ENCODE peak calls at places on chromosome 21, in seven cellular contexts. W, N, J, I, U, T and L are unnamed samples.

GRCh38 chr21:16186742-16187141 is 457.0 kb downstream of the USP25 start:
- DNase-seq in W (no peak), N (no peak), J (no peak), I (no peak), U (no peak), T (no peak), L (no peak)

GRCh38 chr21:32452641-32453040 is 40.1 kb downstream of the EVA1C start:
- DNase-seq in W (no peak), N (no peak), J (no peak), I (no peak), U (no peak), T (no peak), L (no peak)

GRCh38 chr21:16069713-16070112 is 339.9 kb downstream of the USP25 start:
- DNase-seq in W (no peak), N (no peak), J (no peak), I (no peak), U (no peak), T (no peak), L (no peak)

GRCh38 chr21:46007498-46007868 is 25.9 kb downstream of the COL6A1 start:
- DNase-seq in W (no peak), N (no peak), J (no peak), I (no peak), U (no peak), T (no peak), L (no peak)

GRCh38 chr21:25708467-25709065 is 26.1 kb downstream of the ATP5PF start:
- DNase-seq in W (peak), N (peak), J (peak), I (no peak), U (peak), T (peak), L (no peak)

GRCh38 chr21:44261675-44262295 is at the start of gene DNMT3L:
- DNase-seq in W (no peak), N (no peak), J (no peak), I (no peak), U (no peak), T (peak), L (no peak)

GRCh38 chr21:43910460-43910859 is 45.4 kb downstream of the AGPAT3 start:
- DNase-seq in W (no peak), N (no peak), J (no peak), I (no peak), U (no peak), T (no peak), L (no peak)

GRCh38 chr21:26072891-26073615 is 97.5 kb downstream of the APP start:
- DNase-seq in W (no peak), N (no peak), J (no peak), I (no peak), U (no peak), T (no peak), L (no peak)

GRCh38 chr21:33289199-33289819 is 23.1 kb downstream of the IL10RB start:
- DNase-seq in W (no peak), N (no peak), J (no peak), I (no peak), U (no peak), T (no peak), L (no peak)

GRCh38 chr21:33650929-33651505 is 8.7 kb downstream of the ITSN1 start:
- DNase-seq in W (no peak), N (no peak), J (no peak), I (no peak), U (no peak), T (no peak), L (no peak)

GRCh38 chr21:46317710-46318463 is 5.8 kb downstream of the C21orf58 start:
- DNase-seq in W (no peak), N (peak), J (no peak), I (no peak), U (no peak), T (no peak), L (no peak)

GRCh38 chr21:28550057-28550825 is 442.4 kb downstream of the LTN1 start:
- DNase-seq in W (no peak), N (no peak), J (no peak), I (no peak), U (no peak), T (no peak), L (no peak)

GRCh38 chr21:32653326-32653901 is 41.2 kb upstream of the CFAP298 start:
- DNase-seq in W (peak), N (peak), J (peak), I (no peak), U (peak), T (peak), L (no peak)

GRCh38 chr21:27423906-27424595 is 457.2 kb upstream of the ADAMTS5 start:
- DNase-seq in W (no peak), N (no peak), J (no peak), I (peak), U (no peak), T (no peak), L (no peak)

GRCh38 chr21:26800455-26801454 is 44.5 kb downstream of the ADAMTS1 start:
- DNase-seq in W (no peak), N (no peak), J (no peak), I (no peak), U (no peak), T (no peak), L (no peak)

GRCh38 chr21:37166733-37167132 is 93.7 kb downstream of the TTC3 start:
- DNase-seq in W (no peak), N (no peak), J (peak), I (peak), U (no peak), T (peak), L (no peak)

GRCh38 chr21:37257526-37257966 is 9.6 kb downstream of the VPS26C start:
- DNase-seq in W (no peak), N (no peak), J (no peak), I (no peak), U (peak), T (no peak), L (no peak)

GRCh38 chr21:43793243-43793642 is 3.9 kb downstream of the RRP1 start:
- DNase-seq in W (no peak), N (no peak), J (no peak), I (no peak), U (no peak), T (no peak), L (no peak)

GRCh38 chr21:14573244-14573643 is 27.1 kb upstream of the SAMSN1 start:
- DNase-seq in W (no peak), N (no peak), J (no peak), I (no peak), U (no peak), T (no peak), L (no peak)

GRCh38 chr21:24594082-24594481 is 1013.2 kb downstream of the MRPL39 start:
- DNase-seq in W (peak), N (no peak), J (no peak), I (peak), U (no peak), T (peak), L (no peak)

GRCh38 chr21:21003701-21004100 is 5.5 kb downstream of the NCAM2 start:
- DNase-seq in W (peak), N (peak), J (peak), I (no peak), U (peak), T (peak), L (no peak)

GRCh38 chr21:32940079-32941014 is 85.4 kb upstream of the OLIG2 start:
- DNase-seq in W (peak), N (peak), J (peak), I (no peak), U (peak), T (peak), L (no peak)

GRCh38 chr21:18832950-18833349 is 429.4 kb upstream of the TMPRSS15 start:
- DNase-seq in W (no peak), N (no peak), J (no peak), I (no peak), U (no peak), T (peak), L (no peak)

GRCh38 chr21:15539376-15539775 is 190.4 kb upstream of the USP25 start:
- DNase-seq in W (no peak), N (no peak), J (no peak), I (no peak), U (no peak), T (no peak), L (no peak)

GRCh38 chr21:38260426-38260825 is 3.6 kb downstream of the KCNJ15 start:
- DNase-seq in W (no peak), N (no peak), J (no peak), I (no peak), U (no peak), T (no peak), L (no peak)
- TF ChIP-seq SP1 in W (no peak), N (no peak), J (no peak), I (no peak), U (no peak), T (no peak), L (no peak)

GRCh38 chr21:41622201-41622600 is 114.2 kb upstream of the TMPRSS2 start:
- DNase-seq in W (no peak), N (no peak), J (no peak), I (no peak), U (no peak), T (no peak), L (no peak)

GRCh38 chr21:41620541-41620940 is 112.6 kb upstream of the TMPRSS2 start:
- DNase-seq in W (no peak), N (no peak), J (no peak), I (no peak), U (no peak), T (no peak), L (no peak)

GRCh38 chr21:41622831-41623548 is 115.0 kb upstream of the TMPRSS2 start:
- DNase-seq in W (no peak), N (no peak), J (no peak), I (no peak), U (no peak), T (no peak), L (no peak)

GRCh38 chr21:41620982-41621381 is 113.0 kb upstream of the TMPRSS2 start:
- DNase-seq in W (no peak), N (no peak), J (no peak), I (no peak), U (no peak), T (no peak), L (no peak)

GRCh38 chr21:41621523-41621922 is 113.6 kb upstream of the TMPRSS2 start:
- DNase-seq in W (no peak), N (no peak), J (no peak), I (no peak), U (no peak), T (no peak), L (no peak)
- TF ChIP-seq SP1 in W (no peak), N (no peak), J (no peak), I (no peak), U (no peak), T (no peak), L (no peak)

DNA sequence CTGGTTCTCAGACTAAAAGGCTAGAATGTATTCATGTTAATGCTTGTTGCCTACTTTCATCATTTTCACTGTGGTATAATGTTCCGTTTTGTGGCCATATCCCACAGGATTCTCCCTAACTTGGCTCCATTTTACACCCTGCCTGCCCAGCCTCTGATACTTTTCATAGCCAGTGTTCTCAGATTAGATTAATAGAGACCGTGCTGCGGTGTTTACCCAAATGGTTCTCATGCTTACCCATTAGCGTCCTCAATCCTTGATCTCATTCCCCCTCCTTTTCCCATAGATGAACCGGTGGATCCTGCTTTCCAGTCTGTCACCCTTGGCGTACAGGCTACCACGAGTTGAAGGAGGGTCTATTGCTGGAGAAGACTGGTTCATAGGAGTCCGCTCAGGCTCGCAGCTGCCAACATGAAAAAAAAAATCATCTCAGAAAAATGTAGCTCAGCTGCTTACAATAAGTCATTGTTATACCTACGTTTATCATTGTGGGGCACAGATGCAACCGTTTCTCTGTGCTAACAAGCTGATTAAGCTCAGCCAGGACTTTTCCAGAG is 78.7 kb downstream of the SETD4 start:
- DNase-seq in W (no peak), N (no peak), J (no peak), I (no peak), U (no peak), T (no peak), L (no peak)
- TF ChIP-seq SP1 in W (no peak), N (no peak), J (no peak), I (no peak), U (no peak), T (no peak), L (no peak)

GRCh38 chr21:17732306-17732705 is 86.8 kb downstream of the C21orf91 start:
- DNase-seq in W (no peak), N (no peak), J (no peak), I (no peak), U (no peak), T (no peak), L (no peak)
- TF ChIP-seq SP1 in W (no peak), N (no peak), J (no peak), I (no peak), U (no peak), T (no peak), L (no peak)

GRCh38 chr21:39630827-39631226 is 18.1 kb downstream of the B3GALT5 start:
- DNase-seq in W (no peak), N (no peak), J (no peak), I (no peak), U (no peak), T (no peak), L (no peak)

GRCh38 chr21:39633043-39633442 is 20.3 kb downstream of the B3GALT5 start:
- DNase-seq in W (no peak), N (no peak), J (peak), I (no peak), U (no peak), T (no peak), L (no peak)

GRCh38 chr21:39631842-39632577 is 19.3 kb downstream of the B3GALT5 start:
- DNase-seq in W (no peak), N (no peak), J (no peak), I (no peak), U (no peak), T (no peak), L (no peak)

GRCh38 chr21:39628380-39628779 is 15.6 kb downstream of the B3GALT5 start:
- DNase-seq in W (no peak), N (no peak), J (no peak), I (no peak), U (no peak), T (no peak), L (no peak)

GRCh38 chr21:39630191-39630591 is 17.5 kb downstream of the B3GALT5 start:
- DNase-seq in W (no peak), N (no peak), J (peak), I (no peak), U (no peak), T (no peak), L (no peak)
- TF ChIP-seq SP1 in W (no peak), N (no peak), J (no peak), I (no peak), U (no peak), T (no peak), L (no peak)

DNA sequence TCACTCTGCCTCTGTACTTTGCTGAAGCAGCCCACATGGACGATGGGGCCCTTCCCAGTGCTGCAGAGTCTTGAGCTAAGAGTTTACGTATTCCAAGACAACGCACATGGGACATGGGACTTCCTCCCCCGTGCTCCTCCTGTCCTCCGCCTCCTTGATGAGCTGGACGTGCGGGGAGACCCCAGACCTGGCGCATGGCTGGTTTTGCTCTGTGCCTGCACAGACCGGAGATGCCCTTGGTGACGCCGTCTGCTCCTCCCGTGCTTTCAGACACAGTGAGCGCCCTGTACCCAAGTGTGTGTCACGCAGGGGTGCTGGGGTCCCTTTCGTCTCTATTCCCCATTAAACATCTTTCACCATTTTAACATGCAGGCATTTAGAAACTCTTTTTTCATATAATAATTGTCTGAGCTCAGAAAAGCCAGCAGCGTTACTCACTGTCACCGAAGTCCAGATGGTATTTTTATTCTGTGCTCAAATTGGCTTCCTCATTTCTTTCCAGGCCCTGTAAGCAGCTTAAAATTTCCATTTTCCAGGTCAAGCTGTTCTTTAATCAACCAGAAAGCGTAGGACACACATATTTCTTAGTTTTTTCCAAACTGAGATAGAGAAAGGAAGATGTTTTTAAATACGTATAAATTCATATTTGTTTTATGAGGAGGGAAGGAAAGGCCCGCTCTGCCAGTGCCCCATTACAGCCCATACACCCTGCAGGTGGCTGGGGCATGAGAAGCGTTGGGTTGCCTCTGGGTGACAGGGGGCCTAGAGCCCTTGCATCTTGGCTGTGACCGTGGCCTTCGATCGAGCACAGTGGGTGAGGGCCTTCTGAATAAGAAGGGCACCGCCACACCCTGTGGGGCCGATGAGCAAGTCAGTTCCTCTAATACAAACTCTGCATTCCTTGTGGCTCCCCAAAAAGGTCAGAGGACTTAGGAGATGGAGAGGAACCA is 17.9 kb upstream of the ZBTB21 start:
- DNase-seq in W (no peak), N (no peak), J (no peak), I (no peak), U (no peak), T (no peak), L (no peak)
- TF ChIP-seq SP1 in W (no peak), N (no peak), J (no peak), I (no peak), U (no peak), T (no peak), L (no peak)